ENCODE peak calls at places on chromosomes 16 and 17, in seven cellular contexts. One of them, this sample, is unnamed. For H3K9me2 and H3K27me3, the result is how much of the 10 kb centered on the place peaks cover.

GRCh38 chr16:89031715-89032659 is 55.0 kb upstream of the CBFA2T3 start:
- DNase-seq in PC-3: no peak
- DNase-seq in HCT116: no peak
- DNase-seq in hepatocyte: no peak
- DNase-seq in GM23338: no peak
- DNase-seq in PC-9: no peak
- DNase-seq in MM.1S: peak
- DNase-seq in this sample: no peak

GRCh38 chr17:64244165-64244564 is 18.9 kb downstream of the TEX2 start:
- DNase-seq in HCT116: no peak
- DNase-seq in GM23338: no peak
- DNase-seq in MM.1S: no peak
- DNase-seq in PC-9: no peak
- DNase-seq in PC-3: no peak
- DNase-seq in hepatocyte: no peak
- DNase-seq in this sample: no peak

GRCh38 chr17:63178530-63178929 is 212.5 kb downstream of the TANC2 start:
- DNase-seq in MM.1S: no peak
- DNase-seq in GM23338: no peak
- DNase-seq in HCT116: no peak
- DNase-seq in hepatocyte: no peak
- DNase-seq in PC-3: no peak
- DNase-seq in PC-9: no peak
- DNase-seq in this sample: peak

GRCh38 chr17:82881900-82882714 is 42.3 kb upstream of the ZNF750 start:
- DNase-seq in hepatocyte: peak
- DNase-seq in MM.1S: no peak
- DNase-seq in PC-3: no peak
- DNase-seq in PC-9: no peak
- DNase-seq in GM23338: no peak
- DNase-seq in HCT116: no peak
- DNase-seq in this sample: no peak

GRCh38 chr17:35809855-35810461 is 674 bp downstream of the TAF15 start:
- DNase-seq in HCT116: no peak
- DNase-seq in PC-3: no peak
- DNase-seq in MM.1S: peak
- DNase-seq in GM23338: no peak
- DNase-seq in hepatocyte: peak
- DNase-seq in PC-9: no peak
- DNase-seq in this sample: peak

GRCh38 chr17:67093348-67093747 is 49.0 kb downstream of the CACNG1 start:
- DNase-seq in PC-3: no peak
- DNase-seq in GM23338: no peak
- DNase-seq in PC-9: no peak
- DNase-seq in MM.1S: no peak
- DNase-seq in HCT116: no peak
- DNase-seq in hepatocyte: no peak
- DNase-seq in this sample: no peak

GRCh38 chr17:27296427-27296979 is 2.6 kb downstream of the WSB1 start:
- DNase-seq in hepatocyte: peak
- DNase-seq in MM.1S: no peak
- DNase-seq in PC-9: no peak
- DNase-seq in GM23338: no peak
- DNase-seq in HCT116: no peak
- DNase-seq in PC-3: peak
- DNase-seq in this sample: peak

GRCh38 chr17:327971-328370 is 24.6 kb downstream of the RPH3AL start:
- DNase-seq in hepatocyte: no peak
- DNase-seq in PC-3: no peak
- DNase-seq in PC-9: no peak
- DNase-seq in MM.1S: no peak
- DNase-seq in GM23338: no peak
- DNase-seq in HCT116: no peak
- DNase-seq in this sample: no peak

GRCh38 chr16:17529982-17530760 is 59.4 kb upstream of the XYLT1 start:
- DNase-seq in MM.1S: peak
- DNase-seq in PC-3: no peak
- DNase-seq in HCT116: no peak
- DNase-seq in GM23338: no peak
- DNase-seq in hepatocyte: no peak
- DNase-seq in PC-9: no peak
- DNase-seq in this sample: no peak

GRCh38 chr17:44961921-44962350 is 6.2 kb downstream of the C1QL1 start:
- DNase-seq in GM23338: peak
- DNase-seq in PC-3: peak
- DNase-seq in HCT116: no peak
- DNase-seq in PC-9: no peak
- DNase-seq in hepatocyte: no peak
- DNase-seq in MM.1S: no peak
- DNase-seq in this sample: peak

DNA sequence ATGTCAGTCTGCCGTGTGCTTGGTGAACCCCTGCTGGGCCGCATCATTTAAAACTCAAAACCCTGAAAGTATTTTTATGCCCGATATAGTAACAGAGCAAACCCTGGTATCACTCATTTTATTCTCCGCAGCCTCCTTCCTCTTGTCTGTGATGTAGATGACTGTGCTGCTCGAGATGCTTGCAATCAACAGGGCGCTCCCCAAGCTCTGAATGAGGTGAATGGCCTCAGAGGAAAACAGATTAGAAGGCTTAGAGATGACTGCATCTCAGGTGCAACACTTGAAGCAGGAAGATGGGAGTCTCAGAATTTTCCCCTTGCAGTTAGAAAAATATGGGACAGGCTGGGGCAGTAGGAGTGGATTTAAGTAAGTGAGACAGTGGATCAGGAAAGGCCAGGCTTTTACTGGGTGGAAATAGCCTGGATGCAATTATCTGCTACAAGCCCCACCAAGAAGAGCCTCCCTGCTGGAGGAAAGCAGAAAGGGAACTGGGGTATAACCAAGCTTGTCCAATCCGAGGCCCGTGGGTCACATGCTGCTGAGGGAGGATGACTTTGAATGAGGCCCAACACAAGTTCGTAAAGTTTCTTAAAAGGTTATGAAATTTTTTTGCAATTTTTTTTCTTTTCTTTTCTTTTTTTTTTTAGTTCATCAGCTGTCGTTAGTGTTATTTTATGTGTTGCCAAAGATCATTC is 166.9 kb downstream of the CDH13 start:
- DNase-seq in PC-9: no peak
- DNase-seq in MM.1S: no peak
- DNase-seq in hepatocyte: no peak
- DNase-seq in HCT116: no peak
- DNase-seq in GM23338: peak
- DNase-seq in PC-3: no peak
- DNase-seq in this sample: no peak
- H3K9me2 ChIP-seq in PC-9: under half
- H3K9me2 ChIP-seq in MM.1S: under half
- H3K9me2 ChIP-seq in hepatocyte: under half
- H3K9me2 ChIP-seq in HCT116: under half
- H3K9me2 ChIP-seq in GM23338: under half
- H3K9me2 ChIP-seq in PC-3: under half
- H3K9me2 ChIP-seq in this sample: under half

GRCh38 chr17:7292194-7292593 is 2.2 kb downstream of the YBX2 start:
- DNase-seq in hepatocyte: no peak
- DNase-seq in GM23338: no peak
- DNase-seq in PC-9: no peak
- DNase-seq in MM.1S: no peak
- DNase-seq in PC-3: no peak
- DNase-seq in HCT116: no peak
- DNase-seq in this sample: no peak
- H3K27me3 ChIP-seq in hepatocyte: under half
- H3K27me3 ChIP-seq in GM23338: under half
- H3K27me3 ChIP-seq in PC-9: under half
- H3K27me3 ChIP-seq in MM.1S: half or more
- H3K27me3 ChIP-seq in PC-3: under half
- H3K27me3 ChIP-seq in HCT116: under half
- H3K27me3 ChIP-seq in this sample: under half

DNA sequence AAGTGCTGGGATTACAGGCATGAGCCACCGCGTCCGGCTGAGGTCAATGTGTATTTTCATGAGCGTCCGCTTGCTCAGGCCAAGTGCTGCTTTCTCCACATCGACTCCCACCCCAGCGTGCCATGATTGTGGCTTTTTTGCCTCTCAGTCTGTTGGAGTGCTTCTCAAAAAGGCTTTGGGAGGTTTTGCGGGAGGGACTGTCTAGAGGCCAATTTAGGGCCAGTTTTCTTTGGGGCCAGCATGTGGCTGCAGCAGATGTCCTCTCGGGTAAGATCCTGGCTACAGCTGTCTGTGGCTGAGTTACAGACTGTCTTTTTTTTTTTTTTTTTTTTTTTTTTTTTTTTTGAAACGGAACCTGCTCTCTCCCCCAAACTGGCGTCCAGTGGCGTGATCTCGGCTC is 6.5 kb downstream of the C16orf90 start:
- DNase-seq in GM23338: no peak
- DNase-seq in HCT116: no peak
- DNase-seq in PC-3: no peak
- DNase-seq in MM.1S: no peak
- DNase-seq in hepatocyte: no peak
- DNase-seq in PC-9: no peak
- DNase-seq in this sample: no peak
- TF ChIP-seq EZH2 in GM23338: no peak
- TF ChIP-seq EZH2 in HCT116: no peak
- TF ChIP-seq EZH2 in PC-3: no peak
- TF ChIP-seq EZH2 in MM.1S: no peak
- TF ChIP-seq EZH2 in hepatocyte: no peak
- TF ChIP-seq EZH2 in PC-9: no peak
- TF ChIP-seq EZH2 in this sample: no peak

DNA sequence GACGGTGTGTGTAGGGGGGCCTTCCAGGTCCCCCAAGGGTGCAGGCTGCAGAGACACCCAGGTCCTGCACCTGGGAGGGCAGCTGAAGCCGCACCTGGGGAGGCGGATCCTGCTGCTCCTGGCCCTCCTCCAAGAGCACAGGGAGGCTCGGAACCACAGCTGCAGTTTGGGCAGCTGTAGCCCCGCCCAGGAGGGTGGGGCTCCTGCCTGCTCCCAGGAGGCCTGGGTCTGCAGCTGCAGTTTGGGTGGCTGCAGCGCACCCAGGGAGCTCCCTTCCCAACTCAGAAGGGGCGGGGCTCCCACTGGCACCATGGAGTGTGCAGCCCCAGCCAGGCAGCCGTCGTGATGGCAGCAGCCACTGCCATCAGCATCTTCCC is 69.4 kb upstream of the NKD1 start:
- DNase-seq in GM23338: peak
- DNase-seq in hepatocyte: no peak
- DNase-seq in PC-3: no peak
- DNase-seq in MM.1S: no peak
- DNase-seq in PC-9: peak
- DNase-seq in HCT116: no peak
- DNase-seq in this sample: no peak
- H3K9me2 ChIP-seq in GM23338: under half
- H3K9me2 ChIP-seq in hepatocyte: under half
- H3K9me2 ChIP-seq in PC-3: under half
- H3K9me2 ChIP-seq in MM.1S: under half
- H3K9me2 ChIP-seq in PC-9: under half
- H3K9me2 ChIP-seq in HCT116: under half
- H3K9me2 ChIP-seq in this sample: under half

DNA sequence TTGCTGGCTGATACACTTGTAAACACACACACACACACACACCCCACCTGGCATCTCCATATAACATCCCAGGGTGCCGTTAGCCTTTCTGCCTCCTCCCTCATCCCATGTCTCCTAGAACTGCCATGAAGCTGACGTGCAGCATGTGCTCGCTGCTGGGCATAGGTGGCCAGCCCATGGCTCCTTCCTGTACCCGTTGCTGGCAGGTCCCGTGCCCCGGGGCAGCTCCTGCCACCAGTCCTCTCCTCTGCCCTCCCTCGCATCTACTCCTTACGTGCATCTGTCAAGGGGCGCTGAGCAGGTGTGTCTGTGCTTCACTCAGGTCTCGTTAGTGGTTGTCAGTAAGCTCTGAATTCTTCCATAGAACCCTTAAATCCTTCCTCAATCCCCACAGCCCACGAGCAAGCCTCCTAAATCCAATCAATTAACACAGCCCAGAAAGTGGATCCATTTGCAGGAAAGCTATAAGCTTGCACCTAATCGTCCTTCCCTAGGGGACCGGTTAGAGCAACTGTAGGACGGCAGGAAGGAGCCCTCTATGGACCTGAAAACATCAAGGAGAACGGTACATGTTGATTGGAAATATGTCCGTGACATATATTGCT is 218.1 kb upstream of the FOXF1 start:
- DNase-seq in hepatocyte: no peak
- DNase-seq in PC-3: no peak
- DNase-seq in HCT116: no peak
- DNase-seq in GM23338: no peak
- DNase-seq in PC-9: no peak
- DNase-seq in MM.1S: no peak
- DNase-seq in this sample: no peak
- H3K27me3 ChIP-seq in hepatocyte: half or more
- H3K27me3 ChIP-seq in PC-3: half or more
- H3K27me3 ChIP-seq in HCT116: half or more
- H3K27me3 ChIP-seq in GM23338: half or more
- H3K27me3 ChIP-seq in PC-9: half or more
- H3K27me3 ChIP-seq in MM.1S: half or more
- H3K27me3 ChIP-seq in this sample: half or more

DNA sequence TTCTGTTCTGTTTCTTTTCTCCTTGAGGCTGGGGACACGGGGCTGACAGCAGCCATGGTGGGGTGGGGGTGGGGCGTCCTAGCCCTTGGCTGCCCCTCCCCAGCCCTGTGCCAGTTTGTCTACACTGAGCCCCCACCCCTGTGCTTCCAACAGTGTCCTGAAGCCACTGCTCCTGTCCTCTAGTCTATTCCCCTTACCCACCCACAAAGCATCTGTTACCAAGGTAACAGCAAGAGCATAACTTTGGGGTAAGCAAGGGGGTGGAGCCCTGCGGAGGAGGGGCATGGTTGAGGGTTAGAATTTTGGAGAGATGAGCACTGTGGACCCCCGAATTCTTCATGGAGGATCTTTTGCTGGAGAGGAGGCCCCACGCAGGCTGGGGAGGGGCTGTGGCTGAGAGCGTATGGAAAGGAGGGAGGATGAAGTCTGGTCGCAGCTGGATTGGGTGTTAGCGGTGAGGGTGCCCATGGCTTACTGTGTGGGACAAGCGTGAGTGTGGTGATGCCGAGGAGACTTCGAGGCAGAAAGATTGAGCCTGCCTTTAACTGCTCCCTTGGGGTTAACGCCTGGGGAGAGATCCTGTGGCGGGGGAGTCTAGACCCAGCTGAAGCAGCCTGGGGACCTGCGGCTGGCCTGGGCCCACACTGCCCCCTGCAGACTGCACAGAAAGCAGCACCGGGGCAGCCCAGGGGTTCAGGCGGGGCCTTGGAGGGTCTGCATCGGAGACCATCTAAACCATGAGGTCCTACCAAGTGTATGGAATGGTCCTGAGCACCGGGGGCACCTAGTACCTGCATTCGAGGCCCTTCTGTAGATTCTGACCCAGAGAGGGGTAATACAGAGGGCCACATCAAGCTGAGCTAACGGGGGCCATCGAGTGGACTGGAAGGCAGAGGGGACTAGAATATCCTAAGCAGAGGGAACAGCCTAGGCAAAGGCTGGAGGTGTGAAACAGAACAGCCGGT is 6.1 kb upstream of the STAC2 start:
- DNase-seq in MM.1S: peak
- DNase-seq in hepatocyte: peak
- DNase-seq in GM23338: peak
- DNase-seq in PC-3: peak
- DNase-seq in HCT116: no peak
- DNase-seq in PC-9: no peak
- DNase-seq in this sample: peak
- TF ChIP-seq EZH2 in MM.1S: no peak
- TF ChIP-seq EZH2 in hepatocyte: no peak
- TF ChIP-seq EZH2 in GM23338: no peak
- TF ChIP-seq EZH2 in PC-3: no peak
- TF ChIP-seq EZH2 in HCT116: no peak
- TF ChIP-seq EZH2 in PC-9: no peak
- TF ChIP-seq EZH2 in this sample: no peak

This sample was measured in GM23248.